ENCODE peak calls at places on chromosome 3, in eight cellular contexts. One of them, this sample, is unnamed.
A peak's percentile ranks its signal among the peaks of the same experiment; 100 is the strongest.

GRCh38 chr3:147864754-147865354 is 455.7 kb downstream of the ZIC1 start:
- DNase-seq in astrocyte of the spinal cord: peak; percentile 37
- DNase-seq in activated effector memory CD4-positive, alpha-beta T cell treated with Interleukin-2 at 50 U/mL for 16 hours: no peak
- DNase-seq in MCF 10A: peak; percentile 8
- DNase-seq in fibroblast of villous mesenchyme: no peak
- DNase-seq in breast epithelium: no peak
- DNase-seq in HS-27A: no peak
- DNase-seq in NB4: peak; percentile 2
- DNase-seq in this sample: no peak

GRCh38 chr3:58528629-58529028 is 8.4 kb downstream of the ACOX2 start:
- DNase-seq in NB4: no peak
- DNase-seq in breast epithelium: peak; percentile 76
- DNase-seq in astrocyte of the spinal cord: peak; percentile 60
- DNase-seq in HS-27A: no peak
- DNase-seq in fibroblast of villous mesenchyme: peak; percentile 32
- DNase-seq in activated effector memory CD4-positive, alpha-beta T cell treated with Interleukin-2 at 50 U/mL for 16 hours: no peak
- DNase-seq in MCF 10A: peak; percentile 92
- DNase-seq in this sample: peak; percentile 69

GRCh38 chr3:123750659-123751420 is 133.3 kb downstream of the MYLK start:
- DNase-seq in activated effector memory CD4-positive, alpha-beta T cell treated with Interleukin-2 at 50 U/mL for 16 hours: no peak
- DNase-seq in NB4: no peak
- DNase-seq in astrocyte of the spinal cord: peak; percentile 71
- DNase-seq in MCF 10A: peak; percentile 65
- DNase-seq in breast epithelium: no peak
- DNase-seq in fibroblast of villous mesenchyme: peak; percentile 86
- DNase-seq in HS-27A: peak; percentile 90
- DNase-seq in this sample: peak; percentile 44

GRCh38 chr3:39254806-39255449 is 24.9 kb downstream of the CX3CR1 start:
- DNase-seq in activated effector memory CD4-positive, alpha-beta T cell treated with Interleukin-2 at 50 U/mL for 16 hours: no peak
- DNase-seq in HS-27A: peak; percentile 29
- DNase-seq in NB4: peak; percentile 12
- DNase-seq in astrocyte of the spinal cord: peak; percentile 17
- DNase-seq in fibroblast of villous mesenchyme: peak; percentile 10
- DNase-seq in MCF 10A: no peak
- DNase-seq in breast epithelium: no peak
- DNase-seq in this sample: peak; percentile 45

GRCh38 chr3:3151513-3151912 is 24.8 kb downstream of the TRNT1 start:
- DNase-seq in HS-27A: no peak
- DNase-seq in MCF 10A: no peak
- DNase-seq in NB4: no peak
- DNase-seq in astrocyte of the spinal cord: no peak
- DNase-seq in fibroblast of villous mesenchyme: no peak
- DNase-seq in breast epithelium: no peak
- DNase-seq in activated effector memory CD4-positive, alpha-beta T cell treated with Interleukin-2 at 50 U/mL for 16 hours: no peak
- DNase-seq in this sample: no peak

GRCh38 chr3:140420621-140421357 is 257.1 kb upstream of the TRIM42 start:
- DNase-seq in NB4: no peak
- DNase-seq in MCF 10A: peak; percentile 14
- DNase-seq in astrocyte of the spinal cord: peak; percentile 44
- DNase-seq in fibroblast of villous mesenchyme: peak; percentile 49
- DNase-seq in activated effector memory CD4-positive, alpha-beta T cell treated with Interleukin-2 at 50 U/mL for 16 hours: no peak
- DNase-seq in breast epithelium: no peak
- DNase-seq in HS-27A: peak; percentile 38
- DNase-seq in this sample: no peak

GRCh38 chr3:123429362-123430125 is 19.3 kb downstream of the ADCY5 start:
- DNase-seq in breast epithelium: no peak
- DNase-seq in activated effector memory CD4-positive, alpha-beta T cell treated with Interleukin-2 at 50 U/mL for 16 hours: no peak
- DNase-seq in astrocyte of the spinal cord: no peak
- DNase-seq in MCF 10A: no peak
- DNase-seq in fibroblast of villous mesenchyme: no peak
- DNase-seq in NB4: no peak
- DNase-seq in HS-27A: no peak
- DNase-seq in this sample: no peak

GRCh38 chr3:72634128-72634527 is 214.1 kb downstream of the SHQ1 start:
- DNase-seq in HS-27A: no peak
- DNase-seq in breast epithelium: no peak
- DNase-seq in activated effector memory CD4-positive, alpha-beta T cell treated with Interleukin-2 at 50 U/mL for 16 hours: no peak
- DNase-seq in astrocyte of the spinal cord: no peak
- DNase-seq in fibroblast of villous mesenchyme: no peak
- DNase-seq in NB4: no peak
- DNase-seq in MCF 10A: no peak
- DNase-seq in this sample: no peak

GRCh38 chr3:123375014-123375940 is 73.6 kb downstream of the ADCY5 start:
- DNase-seq in breast epithelium: no peak
- DNase-seq in HS-27A: no peak
- DNase-seq in fibroblast of villous mesenchyme: no peak
- DNase-seq in NB4: no peak
- DNase-seq in MCF 10A: no peak
- DNase-seq in activated effector memory CD4-positive, alpha-beta T cell treated with Interleukin-2 at 50 U/mL for 16 hours: no peak
- DNase-seq in astrocyte of the spinal cord: no peak
- DNase-seq in this sample: no peak

GRCh38 chr3:24773798-24774197 is 279.1 kb upstream of the THRB start:
- DNase-seq in astrocyte of the spinal cord: peak; percentile 72
- DNase-seq in MCF 10A: peak; percentile 72
- DNase-seq in HS-27A: peak; percentile 30
- DNase-seq in breast epithelium: no peak
- DNase-seq in activated effector memory CD4-positive, alpha-beta T cell treated with Interleukin-2 at 50 U/mL for 16 hours: no peak
- DNase-seq in fibroblast of villous mesenchyme: peak; percentile 63
- DNase-seq in NB4: peak; percentile 72
- DNase-seq in this sample: peak; percentile 52

This sample was measured in mammary epithelial cell.